ENCODE peak calls at places on chromosomes 7 and 10, in ten cellular contexts. One of them, this sample, is unnamed.

GRCh38 chr7:5248201-5248885 is 34.4 kb upstream of the SLC29A4 start:
- DNase-seq in spleen: no peak
- DNase-seq in foreskin fibroblast: peak; percentile 38
- DNase-seq in IMR-90: peak; percentile 21
- DNase-seq in ovary: peak; percentile 92
- DNase-seq in coronary artery: no peak
- DNase-seq in HFF-Myc: no peak
- DNase-seq in dorsolateral prefrontal cortex: peak; percentile 50
- DNase-seq in cardiac muscle cell: peak; percentile 79
- DNase-seq in Peyer's patch: peak; percentile 54
- DNase-seq in this sample: peak; percentile 37

GRCh38 chr7:76206633-76207032 is 4.9 kb downstream of the SRRM3 start:
- DNase-seq in dorsolateral prefrontal cortex: peak; percentile 79
- DNase-seq in Peyer's patch: no peak
- DNase-seq in coronary artery: no peak
- DNase-seq in foreskin fibroblast: peak; percentile 12
- DNase-seq in spleen: no peak
- DNase-seq in cardiac muscle cell: peak; percentile 59
- DNase-seq in ovary: no peak
- DNase-seq in HFF-Myc: no peak
- DNase-seq in IMR-90: peak; percentile 22
- DNase-seq in this sample: peak; percentile 28

GRCh38 chr10:18684416-18684815 is 25.2 kb downstream of the ARL5B start:
- DNase-seq in coronary artery: no peak
- DNase-seq in cardiac muscle cell: no peak
- DNase-seq in HFF-Myc: no peak
- DNase-seq in spleen: no peak
- DNase-seq in dorsolateral prefrontal cortex: no peak
- DNase-seq in foreskin fibroblast: no peak
- DNase-seq in Peyer's patch: no peak
- DNase-seq in IMR-90: no peak
- DNase-seq in ovary: no peak
- DNase-seq in this sample: no peak

GRCh38 chr7:55469721-55470120 is 102.6 kb downstream of the VOPP1 start:
- DNase-seq in IMR-90: no peak
- DNase-seq in HFF-Myc: no peak
- DNase-seq in cardiac muscle cell: no peak
- DNase-seq in dorsolateral prefrontal cortex: no peak
- DNase-seq in foreskin fibroblast: no peak
- DNase-seq in Peyer's patch: no peak
- DNase-seq in spleen: no peak
- DNase-seq in ovary: no peak
- DNase-seq in coronary artery: no peak
- DNase-seq in this sample: no peak

GRCh38 chr7:81284576-81284975 is 365.7 kb upstream of the SEMA3C start:
- DNase-seq in ovary: no peak
- DNase-seq in HFF-Myc: no peak
- DNase-seq in dorsolateral prefrontal cortex: no peak
- DNase-seq in Peyer's patch: no peak
- DNase-seq in cardiac muscle cell: peak; percentile 60
- DNase-seq in IMR-90: peak; percentile 81
- DNase-seq in coronary artery: no peak
- DNase-seq in spleen: no peak
- DNase-seq in foreskin fibroblast: peak; percentile 76
- DNase-seq in this sample: peak; percentile 71

GRCh38 chr7:116776610-116777289 is 85.6 kb upstream of the CAPZA2 start:
- DNase-seq in HFF-Myc: peak; percentile 66
- DNase-seq in cardiac muscle cell: peak; percentile 69
- DNase-seq in dorsolateral prefrontal cortex: no peak
- DNase-seq in spleen: no peak
- DNase-seq in foreskin fibroblast: peak; percentile 88
- DNase-seq in coronary artery: no peak
- DNase-seq in IMR-90: peak; percentile 85
- DNase-seq in ovary: no peak
- DNase-seq in Peyer's patch: no peak
- DNase-seq in this sample: peak; percentile 92

GRCh38 chr7:44132039-44132438 is 8.7 kb upstream of the POLD2 start:
- DNase-seq in ovary: no peak
- DNase-seq in dorsolateral prefrontal cortex: no peak
- DNase-seq in foreskin fibroblast: no peak
- DNase-seq in coronary artery: no peak
- DNase-seq in cardiac muscle cell: peak; percentile 64
- DNase-seq in IMR-90: peak; percentile 12
- DNase-seq in HFF-Myc: no peak
- DNase-seq in Peyer's patch: no peak
- DNase-seq in spleen: no peak
- DNase-seq in this sample: no peak

GRCh38 chr10:114044251-114045070 is 795 bp downstream of the ADRB1 start:
- DNase-seq in HFF-Myc: no peak
- DNase-seq in dorsolateral prefrontal cortex: no peak
- DNase-seq in foreskin fibroblast: no peak
- DNase-seq in cardiac muscle cell: no peak
- DNase-seq in spleen: peak; percentile 80
- DNase-seq in ovary: no peak
- DNase-seq in IMR-90: no peak
- DNase-seq in Peyer's patch: peak; percentile 62
- DNase-seq in coronary artery: no peak
- DNase-seq in this sample: no peak

GRCh38 chr10:101781984-101782810 is 1.0 kb downstream of the NPM3 start:
- DNase-seq in spleen: peak; percentile 62
- DNase-seq in ovary: no peak
- DNase-seq in foreskin fibroblast: no peak
- DNase-seq in dorsolateral prefrontal cortex: no peak
- DNase-seq in coronary artery: peak; percentile 70
- DNase-seq in IMR-90: no peak
- DNase-seq in cardiac muscle cell: no peak
- DNase-seq in Peyer's patch: no peak
- DNase-seq in HFF-Myc: no peak
- DNase-seq in this sample: no peak

GRCh38 chr7:80036107-80036506 is 98.5 kb upstream of the GNAI1 start:
- DNase-seq in Peyer's patch: no peak
- DNase-seq in spleen: no peak
- DNase-seq in ovary: no peak
- DNase-seq in coronary artery: no peak
- DNase-seq in dorsolateral prefrontal cortex: no peak
- DNase-seq in cardiac muscle cell: no peak
- DNase-seq in HFF-Myc: no peak
- DNase-seq in IMR-90: no peak
- DNase-seq in foreskin fibroblast: no peak
- DNase-seq in this sample: no peak

GRCh38 chr10:7417103-7417623 is 6.3 kb upstream of the SFMBT2 start:
- DNase-seq in HFF-Myc: no peak
- DNase-seq in ovary: no peak
- DNase-seq in dorsolateral prefrontal cortex: no peak
- DNase-seq in IMR-90: peak; percentile 64
- DNase-seq in Peyer's patch: no peak
- DNase-seq in spleen: no peak
- DNase-seq in cardiac muscle cell: peak; percentile 59
- DNase-seq in coronary artery: no peak
- DNase-seq in foreskin fibroblast: peak; percentile 72
- DNase-seq in this sample: peak; percentile 71

GRCh38 chr7:150481207-150481920 is 30.9 kb downstream of the GIMAP8 start:
- DNase-seq in foreskin fibroblast: no peak
- DNase-seq in ovary: no peak
- DNase-seq in coronary artery: no peak
- DNase-seq in dorsolateral prefrontal cortex: no peak
- DNase-seq in spleen: peak; percentile 79
- DNase-seq in HFF-Myc: no peak
- DNase-seq in cardiac muscle cell: no peak
- DNase-seq in Peyer's patch: no peak
- DNase-seq in IMR-90: no peak
- DNase-seq in this sample: no peak

GRCh38 chr7:34087892-34088891 is 182.9 kb downstream of the BMPER start:
- DNase-seq in Peyer's patch: no peak
- DNase-seq in spleen: no peak
- DNase-seq in coronary artery: no peak
- DNase-seq in IMR-90: peak; percentile 40
- DNase-seq in ovary: no peak
- DNase-seq in cardiac muscle cell: peak; percentile 64
- DNase-seq in dorsolateral prefrontal cortex: no peak
- DNase-seq in HFF-Myc: no peak
- DNase-seq in foreskin fibroblast: peak; percentile 67
- DNase-seq in this sample: peak; percentile 61

DNA sequence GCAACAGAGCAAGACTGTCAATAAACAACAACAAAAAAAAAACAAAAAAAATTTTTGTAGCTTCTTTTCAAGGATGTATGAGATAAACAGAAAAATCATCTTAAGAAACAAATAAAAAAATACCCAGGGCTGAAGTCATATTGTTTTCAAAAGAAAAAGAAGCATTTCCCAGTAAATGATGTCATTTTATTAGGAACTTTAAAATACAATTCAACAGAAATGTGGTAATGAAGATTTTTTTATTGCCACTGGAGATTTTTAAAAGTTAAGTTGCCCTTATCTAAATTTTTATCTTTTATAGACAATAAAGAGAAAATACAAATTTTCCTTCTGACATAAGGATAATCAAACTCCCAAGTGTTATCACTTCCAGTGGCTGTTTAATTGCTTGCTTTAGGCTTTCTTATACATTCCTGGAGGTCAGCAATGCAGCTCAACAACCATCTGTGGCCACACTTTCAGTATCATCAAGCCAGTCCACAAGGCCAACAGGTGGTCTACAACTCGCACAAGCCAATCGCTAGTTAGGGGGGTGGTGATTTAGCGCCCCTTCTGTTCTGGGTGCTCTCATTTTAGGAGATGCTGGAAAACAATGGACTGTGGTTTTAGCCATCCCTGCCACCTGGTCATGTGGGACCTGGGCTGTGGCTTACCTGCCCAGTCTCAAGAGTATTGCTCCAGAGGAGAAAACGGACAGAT is 10.8 kb downstream of the SEPHS1 start:
- DNase-seq in spleen: no peak
- DNase-seq in Peyer's patch: no peak
- DNase-seq in dorsolateral prefrontal cortex: no peak
- DNase-seq in foreskin fibroblast: no peak
- DNase-seq in cardiac muscle cell: no peak
- DNase-seq in coronary artery: no peak
- DNase-seq in IMR-90: no peak
- DNase-seq in ovary: no peak
- DNase-seq in HFF-Myc: no peak
- DNase-seq in this sample: no peak
- H3K4me3 ChIP-seq in spleen: no peak overlapping the region
- H3K4me3 ChIP-seq in Peyer's patch: no peak overlapping the region
- H3K4me3 ChIP-seq in dorsolateral prefrontal cortex: no peak overlapping the region
- H3K4me3 ChIP-seq in foreskin fibroblast: no peak overlapping the region
- H3K4me3 ChIP-seq in cardiac muscle cell: no peak overlapping the region
- H3K4me3 ChIP-seq in coronary artery: no peak overlapping the region
- H3K4me3 ChIP-seq in IMR-90: no peak overlapping the region
- H3K4me3 ChIP-seq in ovary: no peak overlapping the region
- H3K4me3 ChIP-seq in HFF-Myc: no peak overlapping the region
- H3K4me3 ChIP-seq in this sample: no peak overlapping the region

GRCh38 chr10:95201736-95202135 is 7.7 kb downstream of the ACSM6 start:
- DNase-seq in spleen: no peak
- DNase-seq in coronary artery: no peak
- DNase-seq in ovary: no peak
- DNase-seq in cardiac muscle cell: peak; percentile 37
- DNase-seq in Peyer's patch: no peak
- DNase-seq in dorsolateral prefrontal cortex: no peak
- DNase-seq in HFF-Myc: no peak
- DNase-seq in IMR-90: peak; percentile 59
- DNase-seq in foreskin fibroblast: peak; percentile 62
- DNase-seq in this sample: peak; percentile 71
- TF ChIP-seq CTCF in spleen: no peak
- TF ChIP-seq CTCF in coronary artery: no peak
- TF ChIP-seq CTCF in ovary: no peak
- TF ChIP-seq CTCF in cardiac muscle cell: peak; percentile 36
- TF ChIP-seq CTCF in Peyer's patch: no peak
- TF ChIP-seq CTCF in dorsolateral prefrontal cortex: no peak
- TF ChIP-seq CTCF in HFF-Myc: peak; percentile 51
- TF ChIP-seq CTCF in IMR-90: peak; percentile 70
- TF ChIP-seq CTCF in foreskin fibroblast: peak; percentile 41
- TF ChIP-seq CTCF in this sample: peak; percentile 65

DNA sequence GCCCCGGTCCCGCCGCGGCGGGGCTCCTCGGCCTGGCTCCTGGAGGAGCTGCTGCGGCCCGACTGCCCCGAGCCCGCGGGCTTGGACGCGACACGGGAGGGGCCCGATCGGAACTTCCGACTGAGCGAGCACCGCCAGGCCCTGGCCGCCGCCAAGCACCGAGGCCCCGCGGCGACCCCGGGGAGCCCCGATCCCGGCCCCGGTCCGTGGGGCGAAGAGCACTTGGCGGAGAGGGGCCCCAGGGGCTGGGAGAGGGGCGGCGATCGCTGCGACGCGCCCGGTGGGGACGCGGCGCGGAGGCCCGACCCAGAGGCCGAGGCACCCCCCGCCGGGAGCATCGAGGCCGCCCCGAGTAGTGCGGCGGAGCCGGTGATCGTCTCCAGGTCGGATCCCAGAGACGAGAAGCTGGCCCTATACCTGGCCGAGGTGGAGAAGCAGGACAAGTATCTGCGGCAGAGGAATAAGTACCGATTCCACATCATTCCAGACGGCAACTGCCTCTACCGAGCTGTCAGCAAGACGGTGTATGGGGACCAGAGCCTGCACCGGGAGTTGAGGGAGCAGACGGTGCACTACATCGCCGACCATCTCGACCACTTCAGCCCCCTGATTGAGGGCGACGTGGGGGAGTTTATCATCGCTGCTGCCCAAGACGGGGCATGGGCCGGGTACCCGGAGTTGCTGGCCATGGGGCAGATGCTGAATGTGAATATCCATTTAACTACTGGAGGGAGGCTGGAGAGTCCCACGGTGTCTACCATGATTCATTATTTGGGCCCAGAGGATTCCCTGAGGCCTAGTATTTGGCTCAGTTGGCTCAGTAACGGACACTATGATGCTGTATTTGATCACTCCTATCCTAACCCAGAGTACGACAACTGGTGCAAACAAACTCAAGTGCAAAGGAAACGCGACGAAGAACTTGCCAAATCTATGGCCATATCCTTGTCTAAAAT is 1.3 kb downstream of the OTUD1 start:
- DNase-seq in HFF-Myc: no peak
- DNase-seq in spleen: peak; percentile 93
- DNase-seq in coronary artery: peak; percentile 78
- DNase-seq in dorsolateral prefrontal cortex: peak; percentile 16
- DNase-seq in foreskin fibroblast: peak; percentile 59
- DNase-seq in Peyer's patch: peak; percentile 67
- DNase-seq in IMR-90: peak; percentile 37
- DNase-seq in ovary: peak; percentile 26
- DNase-seq in cardiac muscle cell: peak; percentile 33
- DNase-seq in this sample: peak; percentile 78
- H3K4me3 ChIP-seq in HFF-Myc: peak overlapping the region; percentile 53
- H3K4me3 ChIP-seq in spleen: peak overlapping the region; percentile 85
- H3K4me3 ChIP-seq in coronary artery: peak overlapping the region; percentile 85
- H3K4me3 ChIP-seq in dorsolateral prefrontal cortex: peak overlapping the region; percentile 80
- H3K4me3 ChIP-seq in foreskin fibroblast: peak overlapping the region; percentile 87
- H3K4me3 ChIP-seq in Peyer's patch: peak overlapping the region; percentile 86
- H3K4me3 ChIP-seq in IMR-90: peak overlapping the region; percentile 90
- H3K4me3 ChIP-seq in ovary: peak overlapping the region; percentile 60
- H3K4me3 ChIP-seq in cardiac muscle cell: peak overlapping the region; percentile 98
- H3K4me3 ChIP-seq in this sample: peak overlapping the region; percentile 60

DNA sequence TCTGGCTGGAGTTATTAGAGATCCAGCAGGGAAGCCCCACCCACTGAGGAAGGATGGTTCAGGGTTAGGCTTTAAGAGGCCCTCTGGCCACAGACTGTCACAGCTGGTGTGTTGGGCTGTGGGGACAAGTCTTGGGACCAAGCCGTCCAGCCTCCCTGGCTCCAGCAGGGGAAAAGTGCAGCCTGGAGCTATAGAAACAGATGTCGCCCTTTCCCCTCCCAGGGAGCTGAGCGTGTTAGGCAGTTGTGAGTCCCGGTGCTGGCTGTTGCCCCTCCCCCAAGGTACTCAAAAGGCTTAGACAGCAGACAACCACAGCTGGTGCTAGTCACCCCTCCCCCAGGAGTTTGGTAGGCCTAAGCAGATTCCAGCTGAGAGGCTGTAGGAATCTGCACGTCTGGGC is 143.4 kb downstream of the TMEM168 start:
- DNase-seq in ovary: no peak
- DNase-seq in coronary artery: no peak
- DNase-seq in foreskin fibroblast: peak; percentile 8
- DNase-seq in IMR-90: no peak
- DNase-seq in dorsolateral prefrontal cortex: no peak
- DNase-seq in spleen: peak; percentile 54
- DNase-seq in HFF-Myc: no peak
- DNase-seq in cardiac muscle cell: no peak
- DNase-seq in Peyer's patch: no peak
- DNase-seq in this sample: no peak
- TF ChIP-seq CTCF in ovary: no peak
- TF ChIP-seq CTCF in coronary artery: no peak
- TF ChIP-seq CTCF in foreskin fibroblast: no peak
- TF ChIP-seq CTCF in IMR-90: no peak
- TF ChIP-seq CTCF in dorsolateral prefrontal cortex: no peak
- TF ChIP-seq CTCF in spleen: no peak
- TF ChIP-seq CTCF in HFF-Myc: no peak
- TF ChIP-seq CTCF in cardiac muscle cell: no peak
- TF ChIP-seq CTCF in Peyer's patch: no peak
- TF ChIP-seq CTCF in this sample: no peak